ENCODE peak calls at places on chromosomes 5 and 9, in five cellular contexts. Y is hepatocyte; G is fibroblast of the aortic adventitia; T is CD8-positive, alpha-beta T cell; N is brain microvascular endothelial cell. Z is an unnamed sample.

GRCh38 chr9:116350213-116350612 is 196.6 kb downstream of the PAPPA start:
- DNase-seq in T (no peak), Y (no peak), N (no peak), G (no peak), Z (peak; percentile 27)

GRCh38 chr9:126676685-126677143 is 63.0 kb downstream of the LMX1B start:
- DNase-seq in T (no peak), Y (no peak), G (no peak), N (no peak), Z (no peak)

GRCh38 chr5:151182501-151182900 is 24.9 kb upstream of the ANXA6 start:
- DNase-seq in T (no peak), Y (no peak), N (no peak), G (no peak), Z (no peak)

GRCh38 chr5:113806823-113807222 is 293.3 kb downstream of the YTHDC2 start:
- DNase-seq in N (no peak), G (peak; percentile 1), T (no peak), Y (peak; percentile 29), Z (no peak)

GRCh38 chr5:119397518-119398380 is 41.9 kb downstream of the TNFAIP8 start:
- DNase-seq in N (peak; percentile 42), Y (no peak), G (peak; percentile 90), T (no peak), Z (peak; percentile 67)

GRCh38 chr5:33474004-33474403 is 33.2 kb downstream of the TARS1 start:
- DNase-seq in Y (no peak), T (no peak), N (no peak), G (no peak), Z (no peak)

GRCh38 chr9:28301281-28301680 is 728.0 kb upstream of the C9orf72 start:
- DNase-seq in N (no peak), G (no peak), T (no peak), Y (no peak), Z (no peak)

GRCh38 chr9:96663506-96664120 is 8.5 kb upstream of the PRXL2C start:
- DNase-seq in G (peak; percentile 66), Y (peak; percentile 18), N (no peak), T (no peak), Z (peak; percentile 24)

GRCh38 chr9:88270398-88270797 is 117.8 kb upstream of the SPIN1 start:
- DNase-seq in N (no peak), Y (no peak), G (no peak), T (no peak), Z (no peak)

GRCh38 chr5:151811593-151812321 is 40.0 kb downstream of the G3BP1 start:
- DNase-seq in Y (no peak), N (peak; percentile 32), G (peak; percentile 80), T (no peak), Z (peak; percentile 84)

GRCh38 chr5:9653061-9653460 is 22.9 kb upstream of the TAS2R1 start:
- DNase-seq in Y (no peak), G (no peak), T (no peak), N (no peak), Z (no peak)

GRCh38 chr5:151023047-151023615 is 2.7 kb downstream of the GPX3 start:
- DNase-seq in T (no peak), N (peak; percentile 35), G (peak; percentile 97), Y (no peak), Z (peak; percentile 17)

GRCh38 chr9:129610473-129611301 is 10.2 kb downstream of the C9orf50 start:
- DNase-seq in Y (peak; percentile 91), G (peak; percentile 65), N (peak; percentile 56), T (peak; percentile 70), Z (peak; percentile 80)

GRCh38 chr9:971901-972511 is 4.4 kb upstream of the DMRT3 start:
- DNase-seq in Y (peak; percentile 37), G (no peak), N (no peak), T (no peak), Z (no peak)

GRCh38 chr9:97811534-97812246 is 41.3 kb upstream of the FOXE1 start:
- DNase-seq in G (peak; percentile 23), N (peak; percentile 42), Y (no peak), T (no peak), Z (peak; percentile 49)

GRCh38 chr9:95283678-95284077 is 33.8 kb downstream of the FANCC start:
- DNase-seq in G (no peak), N (no peak), T (no peak), Y (no peak), Z (no peak)

GRCh38 chr9:135326141-135326540 is 153.4 kb upstream of the PPP1R26 start:
- DNase-seq in N (no peak), T (no peak), G (no peak), Y (no peak), Z (no peak)

GRCh38 chr5:125117556-125117955 is 371.1 kb upstream of the ZNF608 start:
- DNase-seq in G (no peak), N (no peak), T (no peak), Y (no peak), Z (no peak)

GRCh38 chr5:62268792-62269191 is 37.2 kb upstream of the KIF2A start:
- DNase-seq in T (no peak), G (no peak), Y (no peak), N (no peak), Z (no peak)

GRCh38 chr9:36836486-36836885 is 197.6 kb downstream of the PAX5 start:
- DNase-seq in N (no peak), G (no peak), Y (no peak), T (no peak), Z (no peak)

GRCh38 chr5:146560205-146560812 is 44.3 kb upstream of the GPR151 start:
- DNase-seq in G (peak; percentile 25), T (no peak), Y (no peak), N (no peak), Z (peak; percentile 4)

GRCh38 chr9:69797680-69798079 is 22.9 kb upstream of the CFAP95 start:
- DNase-seq in G (no peak), Y (no peak), T (no peak), N (no peak), Z (no peak)

GRCh38 chr9:94593459-94594345 is at the start of gene FBP2:
- DNase-seq in G (peak; percentile 48), Y (no peak), T (no peak), N (no peak), Z (no peak)

GRCh38 chr5:140647042-140647341 is 438 bp downstream of the NDUFA2 start:
- DNase-seq in Y (peak; percentile 13), T (no peak), G (no peak), N (no peak), Z (peak; percentile 21)

GRCh38 chr9:34985311-34985899 is 4.1 kb upstream of the DNAJB5 start:
- DNase-seq in G (peak; percentile 75), T (peak; percentile 65), Y (peak; percentile 79), N (no peak), Z (peak; percentile 80)

GRCh38 chr5:64637837-64638443 is 52.4 kb upstream of the SHISAL2B start:
- DNase-seq in G (no peak), Y (no peak), T (no peak), N (no peak), Z (peak; percentile 18)

GRCh38 chr5:958701-959571 is 49.7 kb upstream of the NKD2 start:
- DNase-seq in Y (no peak), G (peak; percentile 78), T (no peak), N (no peak), Z (no peak)

GRCh38 chr5:959581-960531 is 48.7 kb upstream of the NKD2 start:
- DNase-seq in Y (no peak), N (no peak), G (no peak), T (no peak), Z (no peak)

GRCh38 chr5:957730-958485 is 50.7 kb upstream of the NKD2 start:
- DNase-seq in G (no peak), Y (no peak), N (no peak), T (no peak), Z (no peak)

GRCh38 chr5:956178-956761 is 52.3 kb upstream of the NKD2 start:
- DNase-seq in G (no peak), N (no peak), T (no peak), Y (no peak), Z (no peak)

DNA sequence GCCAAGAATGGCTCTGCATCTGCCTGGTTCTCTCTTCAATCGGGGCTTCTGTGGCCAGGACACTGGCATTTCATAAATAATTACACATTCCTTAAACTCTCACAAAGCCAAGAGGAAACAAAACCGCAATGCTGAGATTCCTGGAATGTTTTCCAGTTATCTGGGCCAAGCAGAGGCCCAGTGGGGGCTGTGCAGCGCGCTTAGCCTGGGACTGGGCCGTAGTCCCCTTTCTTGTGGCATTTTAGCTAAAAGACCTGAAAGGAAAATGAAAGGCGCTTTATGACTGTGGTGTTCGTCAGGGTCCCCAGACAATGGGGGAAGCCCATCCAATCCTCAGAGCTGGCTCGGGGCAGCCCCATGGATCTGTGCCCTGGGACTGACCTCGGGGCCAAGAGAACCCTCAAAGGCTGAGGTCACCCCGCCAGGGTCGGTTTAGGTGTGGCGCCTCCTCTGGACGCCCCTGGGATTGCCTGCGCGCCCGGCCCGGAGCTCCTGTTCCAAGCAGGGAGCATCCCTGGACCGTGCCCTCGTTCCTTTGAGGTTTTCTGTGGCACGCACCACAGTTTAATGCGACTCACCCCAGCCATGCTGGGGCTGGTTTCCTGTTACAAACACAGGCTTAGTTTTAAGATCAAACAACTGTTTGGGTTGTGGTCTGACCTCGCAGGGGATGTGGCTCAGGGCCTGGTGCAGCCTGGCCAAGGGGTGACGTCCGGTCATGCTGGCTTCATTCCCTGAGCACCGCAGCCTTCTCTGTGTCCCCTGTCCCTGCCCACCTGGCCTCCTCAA is 51.5 kb upstream of the NKD2 start:
- DNase-seq in T (peak; percentile 16), N (peak; percentile 40), Y (peak; percentile 67), G (peak; percentile 95), Z (peak; percentile 67)
- TF ChIP-seq CTCF in T (no peak), N (peak; percentile 59), Y (peak; percentile 27), G (peak; percentile 62), Z (peak; percentile 26)

GRCh38 chr9:63816742-63817621 is 1468.0 kb downstream of the FOXD4L5 start:
- DNase-seq in G (peak; percentile 91), N (peak; percentile 62), T (peak; percentile 70), Y (peak; percentile 91), Z (peak; percentile 91)
- H3K4me3 ChIP-seq in G (peak overlapping the region; percentile 71), N (peak overlapping the region; percentile 67), T (peak overlapping the region; percentile 19), Y (no peak overlapping the region), Z (peak overlapping the region; percentile 60)

GRCh38 chr9:2833096-2833495 is 10.8 kb downstream of the PUM3 start:
- DNase-seq in Y (no peak), N (no peak), G (peak; percentile 56), T (no peak), Z (peak; percentile 12)

GRCh38 chr9:2838984-2839367 is 4.9 kb downstream of the PUM3 start:
- DNase-seq in N (no peak), Y (no peak), G (no peak), T (no peak), Z (peak; percentile 16)

GRCh38 chr9:2838356-2838983 is 5.4 kb downstream of the PUM3 start:
- DNase-seq in T (no peak), Y (no peak), N (no peak), G (peak; percentile 64), Z (peak; percentile 46)

GRCh38 chr9:2837915-2838314 is 6.0 kb downstream of the PUM3 start:
- DNase-seq in T (no peak), N (no peak), G (peak; percentile 74), Y (no peak), Z (peak; percentile 54)
- TF ChIP-seq CTCF in T (no peak), N (no peak), G (peak; percentile 23), Y (peak; percentile 50), Z (peak; percentile 38)

GRCh38 chr5:177454397-177455035 is 7.9 kb downstream of the PRR7 start:
- DNase-seq in G (peak; percentile 84), T (peak; percentile 94), Y (peak; percentile 96), N (peak; percentile 85), Z (peak; percentile 87)

GRCh38 chr5:177456591-177456964 is 10.0 kb downstream of the PRR7 start:
- DNase-seq in N (no peak), T (no peak), G (no peak), Y (no peak), Z (no peak)

GRCh38 chr5:177455036-177455660 is 8.5 kb downstream of the PRR7 start:
- DNase-seq in T (peak; percentile 92), N (peak; percentile 42), G (peak; percentile 47), Y (peak; percentile 94), Z (peak; percentile 73)

GRCh38 chr5:177457239-177458121 is 10.9 kb downstream of the PRR7 start:
- DNase-seq in N (peak; percentile 95), G (peak; percentile 95), T (no peak), Y (peak; percentile 95), Z (peak; percentile 99)

GRCh38 chr5:177455661-177456590 is 9.3 kb downstream of the PRR7 start:
- DNase-seq in Y (peak; percentile 97), T (peak; percentile 95), N (peak; percentile 81), G (peak; percentile 90), Z (peak; percentile 93)
- H3K4me3 ChIP-seq in Y (peak overlapping the region; percentile 62), T (peak overlapping the region; percentile 93), N (peak overlapping the region; percentile 43), G (peak overlapping the region; percentile 22), Z (peak overlapping the region; percentile 54)